ENCODE peak calls at places on chromosomes 16 and 17, in seven cellular contexts. J is effector CD4-positive, alpha-beta T cell; Y is activated naive CD4-positive, alpha-beta T cell treated with Interleukin-2 at 50 U/mL for 16 hours; F is stomach; H is NCI-H1092 treated with DMSO at 0.1 percent for 48 hours; L is DMS79 treated with DMSO at 0.1 percent for 48 hours; Z is hypothalamus. S is an unnamed sample.

GRCh38 chr17:75639327-75639726 is 6.1 kb downstream of the SMIM5 start:
- DNase-seq in J (no peak), Y (no peak), F (no peak), H (no peak), L (no peak), Z (no peak), S (no peak)

GRCh38 chr17:57557793-57558681 is 187.1 kb downstream of the CCDC182 start:
- DNase-seq in J (no peak), Y (no peak), F (no peak), H (no peak), L (peak; percentile 68), Z (no peak), S (no peak)

GRCh38 chr17:40168262-40168832 is 8.9 kb upstream of the RAPGEFL1 start:
- DNase-seq in J (peak; percentile 27), Y (peak; percentile 27), F (peak; percentile 49), H (peak; percentile 39), L (peak; percentile 46), Z (no peak), S (peak; percentile 85)

GRCh38 chr17:74525781-74526288 is 5.4 kb downstream of the CD300LB start:
- DNase-seq in J (no peak), Y (no peak), F (peak; percentile 15), H (no peak), L (no peak), Z (no peak), S (no peak)

GRCh38 chr17:65249774-65250173 is 112.6 kb downstream of the RGS9 start:
- DNase-seq in J (no peak), Y (no peak), F (no peak), H (no peak), L (no peak), Z (no peak), S (no peak)

GRCh38 chr17:68498479-68499326 is 13.5 kb upstream of the PRKAR1A start:
- DNase-seq in J (no peak), Y (no peak), F (peak; percentile 39), H (peak; percentile 8), L (no peak), Z (no peak), S (no peak)

GRCh38 chr16:56388209-56388608 is 37.1 kb downstream of the AMFR start:
- DNase-seq in J (no peak), Y (no peak), F (no peak), H (no peak), L (no peak), Z (no peak), S (no peak)

GRCh38 chr16:4801962-4802658 is at the start of gene ROGDI:
- DNase-seq in J (peak; percentile 80), Y (peak; percentile 80), F (peak; percentile 96), H (peak; percentile 73), L (peak; percentile 65), Z (peak; percentile 52), S (peak; percentile 86)

GRCh38 chr17:56939869-56940484 is 20.9 kb downstream of the COIL start:
- DNase-seq in J (no peak), Y (no peak), F (no peak), H (peak; percentile 38), L (peak; percentile 37), Z (no peak), S (peak; percentile 55)

GRCh38 chr17:40602445-40603443 is 37.5 kb upstream of the CCR7 start:
- DNase-seq in J (peak; percentile 68), Y (peak; percentile 81), F (no peak), H (no peak), L (no peak), Z (no peak), S (no peak)

GRCh38 chr16:22969567-22969966 is 155.6 kb downstream of the HS3ST2 start:
- DNase-seq in J (no peak), Y (no peak), F (no peak), H (no peak), L (no peak), Z (no peak), S (no peak)

GRCh38 chr16:80803341-80804060 is 897 bp downstream of the CDYL2 start:
- DNase-seq in J (peak; percentile 11), Y (peak; percentile 60), F (peak; percentile 45), H (no peak), L (no peak), Z (no peak), S (peak; percentile 41)

GRCh38 chr17:61368832-61369468 is 30.7 kb upstream of the TBX2 start:
- DNase-seq in J (no peak), Y (no peak), F (no peak), H (no peak), L (no peak), Z (no peak), S (no peak)

GRCh38 chr17:64777413-64778101 is 115.5 kb upstream of the SMURF2 start:
- DNase-seq in J (no peak), Y (no peak), F (no peak), H (peak; percentile 74), L (peak; percentile 15), Z (no peak), S (peak; percentile 68)

S was measured in G401.